ENCODE peak calls at places on chromosomes 7 and 10, in five cellular contexts. One of them, this sample, is unnamed.

GRCh38 chr10:35565602-35566061 is 39.5 kb upstream of the GJD4 start:
- DNase-seq in SK-N-SH: no peak
- DNase-seq in H1: no peak
- DNase-seq in GM12878: no peak
- DNase-seq in HCT116: no peak
- DNase-seq in this sample: no peak

GRCh38 chr10:11035318-11035920 is 17.7 kb downstream of the CELF2 start:
- DNase-seq in SK-N-SH: no peak
- DNase-seq in H1: no peak
- DNase-seq in GM12878: no peak
- DNase-seq in HCT116: no peak
- DNase-seq in this sample: peak; percentile 38

GRCh38 chr7:27697861-27698430 is 35.3 kb upstream of the HIBADH start:
- DNase-seq in SK-N-SH: no peak
- DNase-seq in GM12878: peak; percentile 53
- DNase-seq in H1: no peak
- DNase-seq in HCT116: peak; percentile 8
- DNase-seq in this sample: no peak

GRCh38 chr7:68509054-68509453 is 1089.2 kb upstream of the AUTS2 start:
- DNase-seq in H1: no peak
- DNase-seq in SK-N-SH: no peak
- DNase-seq in GM12878: no peak
- DNase-seq in HCT116: no peak
- DNase-seq in this sample: no peak

GRCh38 chr7:104106106-104106505 is 101.7 kb downstream of the ORC5 start:
- DNase-seq in SK-N-SH: no peak
- DNase-seq in H1: no peak
- DNase-seq in GM12878: no peak
- DNase-seq in HCT116: no peak
- DNase-seq in this sample: no peak

GRCh38 chr7:105614341-105614840 is 33.1 kb upstream of the EFCAB10 start:
- DNase-seq in GM12878: no peak
- DNase-seq in SK-N-SH: no peak
- DNase-seq in H1: no peak
- DNase-seq in HCT116: no peak
- DNase-seq in this sample: no peak

GRCh38 chr10:86953747-86954680 is 3.4 kb downstream of the MMRN2 start:
- DNase-seq in HCT116: no peak
- DNase-seq in GM12878: no peak
- DNase-seq in H1: peak; percentile 80
- DNase-seq in SK-N-SH: no peak
- DNase-seq in this sample: peak; percentile 96

GRCh38 chr10:111756541-111757061 is 427.0 kb downstream of the GPAM start:
- DNase-seq in SK-N-SH: peak; percentile 18
- DNase-seq in H1: peak; percentile 60
- DNase-seq in HCT116: peak; percentile 79
- DNase-seq in GM12878: no peak
- DNase-seq in this sample: peak; percentile 42

GRCh38 chr10:3077940-3078630 is 10.7 kb downstream of the PFKP start:
- DNase-seq in H1: no peak
- DNase-seq in SK-N-SH: no peak
- DNase-seq in GM12878: no peak
- DNase-seq in HCT116: no peak
- DNase-seq in this sample: no peak

GRCh38 chr7:1176891-1177373 is 16.9 kb upstream of the ZFAND2A start:
- DNase-seq in H1: peak; percentile 97
- DNase-seq in HCT116: peak; percentile 72
- DNase-seq in GM12878: peak; percentile 15
- DNase-seq in SK-N-SH: peak; percentile 83
- DNase-seq in this sample: peak; percentile 68

GRCh38 chr7:44056681-44057080 is 8.7 kb downstream of the PGAM2 start:
- DNase-seq in H1: no peak
- DNase-seq in SK-N-SH: no peak
- DNase-seq in GM12878: no peak
- DNase-seq in HCT116: no peak
- DNase-seq in this sample: no peak

GRCh38 chr7:27442446-27442845 is 199.8 kb downstream of the EVX1 start:
- DNase-seq in H1: no peak
- DNase-seq in HCT116: peak; percentile 15
- DNase-seq in GM12878: no peak
- DNase-seq in SK-N-SH: no peak
- DNase-seq in this sample: no peak

GRCh38 chr7:125775319-125775718 is 845.7 kb upstream of the POT1 start:
- DNase-seq in HCT116: no peak
- DNase-seq in GM12878: no peak
- DNase-seq in SK-N-SH: peak; percentile 23
- DNase-seq in H1: no peak
- DNase-seq in this sample: no peak

GRCh38 chr10:34981834-34982233 is 108.3 kb downstream of the CUL2 start:
- DNase-seq in SK-N-SH: no peak
- DNase-seq in GM12878: no peak
- DNase-seq in HCT116: no peak
- DNase-seq in H1: no peak
- DNase-seq in this sample: no peak

GRCh38 chr10:117944676-117945447 is 101.9 kb downstream of the RAB11FIP2 start:
- DNase-seq in HCT116: no peak
- DNase-seq in GM12878: no peak
- DNase-seq in H1: no peak
- DNase-seq in SK-N-SH: no peak
- DNase-seq in this sample: no peak

GRCh38 chr7:36153571-36154097 is 580 bp downstream of the EEPD1 start:
- DNase-seq in H1: peak; percentile 53
- DNase-seq in SK-N-SH: no peak
- DNase-seq in HCT116: no peak
- DNase-seq in GM12878: no peak
- DNase-seq in this sample: no peak

GRCh38 chr7:142714375-142714774 is 34.9 kb upstream of the PRSS1 start:
- DNase-seq in SK-N-SH: no peak
- DNase-seq in GM12878: no peak
- DNase-seq in HCT116: no peak
- DNase-seq in H1: no peak
- DNase-seq in this sample: no peak

GRCh38 chr7:120979765-120980499 is 8.6 kb upstream of the CPED1 start:
- DNase-seq in HCT116: no peak
- DNase-seq in H1: no peak
- DNase-seq in GM12878: no peak
- DNase-seq in SK-N-SH: no peak
- DNase-seq in this sample: no peak

GRCh38 chr10:98340261-98340675 is 72.3 kb upstream of the LOXL4 start:
- DNase-seq in H1: no peak
- DNase-seq in HCT116: no peak
- DNase-seq in GM12878: peak; percentile 46
- DNase-seq in SK-N-SH: no peak
- DNase-seq in this sample: no peak

GRCh38 chr10:73206385-73206784 is 38.5 kb downstream of the FAM149B1 start:
- DNase-seq in GM12878: no peak
- DNase-seq in HCT116: no peak
- DNase-seq in H1: no peak
- DNase-seq in SK-N-SH: no peak
- DNase-seq in this sample: peak; percentile 13

GRCh38 chr7:127844707-127845331 is 186.4 kb downstream of the LRRC4 start:
- DNase-seq in GM12878: no peak
- DNase-seq in SK-N-SH: no peak
- DNase-seq in HCT116: no peak
- DNase-seq in H1: no peak
- DNase-seq in this sample: no peak

GRCh38 chr10:122849900-122850605 is 4.4 kb upstream of the CUZD1 start:
- DNase-seq in H1: no peak
- DNase-seq in HCT116: no peak
- DNase-seq in GM12878: no peak
- DNase-seq in SK-N-SH: no peak
- DNase-seq in this sample: no peak

GRCh38 chr10:129192344-129193128 is 274.5 kb upstream of the MGMT start:
- DNase-seq in SK-N-SH: no peak
- DNase-seq in GM12878: no peak
- DNase-seq in H1: no peak
- DNase-seq in HCT116: no peak
- DNase-seq in this sample: no peak

GRCh38 chr10:131200856-131201470 is 110.6 kb downstream of the TCERG1L start:
- DNase-seq in GM12878: no peak
- DNase-seq in HCT116: no peak
- DNase-seq in SK-N-SH: no peak
- DNase-seq in H1: no peak
- DNase-seq in this sample: no peak

GRCh38 chr10:62681211-62681940 is 123.1 kb upstream of the ADO start:
- DNase-seq in H1: peak; percentile 49
- DNase-seq in SK-N-SH: no peak
- DNase-seq in GM12878: peak; percentile 90
- DNase-seq in HCT116: no peak
- DNase-seq in this sample: peak; percentile 22

GRCh38 chr7:77458786-77459185 is 42.6 kb upstream of the GSAP start:
- DNase-seq in HCT116: no peak
- DNase-seq in SK-N-SH: no peak
- DNase-seq in H1: no peak
- DNase-seq in GM12878: no peak
- DNase-seq in this sample: no peak

GRCh38 chr10:22435650-22436049 is 90.4 kb downstream of the SPAG6 start:
- DNase-seq in GM12878: no peak
- DNase-seq in H1: no peak
- DNase-seq in SK-N-SH: no peak
- DNase-seq in HCT116: no peak
- DNase-seq in this sample: no peak

GRCh38 chr7:69684955-69685631 is 86.8 kb downstream of the AUTS2 start:
- DNase-seq in HCT116: no peak
- DNase-seq in SK-N-SH: no peak
- DNase-seq in GM12878: no peak
- DNase-seq in H1: no peak
- DNase-seq in this sample: no peak

GRCh38 chr10:76388321-76388720 is 956.9 kb downstream of the LRMDA start:
- DNase-seq in SK-N-SH: no peak
- DNase-seq in H1: no peak
- DNase-seq in HCT116: no peak
- DNase-seq in GM12878: no peak
- DNase-seq in this sample: no peak

GRCh38 chr7:50146692-50147091 is 53.6 kb upstream of the ZPBP start:
- DNase-seq in HCT116: no peak
- DNase-seq in H1: no peak
- DNase-seq in SK-N-SH: no peak
- DNase-seq in GM12878: no peak
- DNase-seq in this sample: no peak

GRCh38 chr7:842436-843031 is 10.3 kb downstream of the SUN1 start:
- DNase-seq in H1: no peak
- DNase-seq in HCT116: no peak
- DNase-seq in GM12878: no peak
- DNase-seq in SK-N-SH: peak; percentile 82
- DNase-seq in this sample: no peak

GRCh38 chr7:26343320-26343832 is 51.7 kb downstream of the SNX10 start:
- DNase-seq in HCT116: no peak
- DNase-seq in SK-N-SH: no peak
- DNase-seq in GM12878: no peak
- DNase-seq in H1: no peak
- DNase-seq in this sample: no peak

GRCh38 chr7:73948287-73948686 is 79.7 kb upstream of the ELN start:
- DNase-seq in GM12878: no peak
- DNase-seq in HCT116: no peak
- DNase-seq in SK-N-SH: no peak
- DNase-seq in H1: no peak
- DNase-seq in this sample: no peak

GRCh38 chr7:54581511-54581910 is 39.3 kb downstream of the VSTM2A start:
- DNase-seq in SK-N-SH: no peak
- DNase-seq in H1: no peak
- DNase-seq in GM12878: no peak
- DNase-seq in HCT116: no peak
- DNase-seq in this sample: no peak

GRCh38 chr7:28036748-28037147 is 143.8 kb downstream of the JAZF1 start:
- DNase-seq in H1: no peak
- DNase-seq in SK-N-SH: no peak
- DNase-seq in HCT116: no peak
- DNase-seq in GM12878: no peak
- DNase-seq in this sample: no peak

GRCh38 chr10:35005868-35006267 is 84.3 kb downstream of the CUL2 start:
- DNase-seq in HCT116: no peak
- DNase-seq in SK-N-SH: no peak
- DNase-seq in H1: no peak
- DNase-seq in GM12878: no peak
- DNase-seq in this sample: no peak

GRCh38 chr7:141071855-141072547 is 1.9 kb upstream of the TMEM178B start:
- DNase-seq in GM12878: no peak
- DNase-seq in HCT116: no peak
- DNase-seq in H1: peak; percentile 74
- DNase-seq in SK-N-SH: peak; percentile 67
- DNase-seq in this sample: no peak

DNA sequence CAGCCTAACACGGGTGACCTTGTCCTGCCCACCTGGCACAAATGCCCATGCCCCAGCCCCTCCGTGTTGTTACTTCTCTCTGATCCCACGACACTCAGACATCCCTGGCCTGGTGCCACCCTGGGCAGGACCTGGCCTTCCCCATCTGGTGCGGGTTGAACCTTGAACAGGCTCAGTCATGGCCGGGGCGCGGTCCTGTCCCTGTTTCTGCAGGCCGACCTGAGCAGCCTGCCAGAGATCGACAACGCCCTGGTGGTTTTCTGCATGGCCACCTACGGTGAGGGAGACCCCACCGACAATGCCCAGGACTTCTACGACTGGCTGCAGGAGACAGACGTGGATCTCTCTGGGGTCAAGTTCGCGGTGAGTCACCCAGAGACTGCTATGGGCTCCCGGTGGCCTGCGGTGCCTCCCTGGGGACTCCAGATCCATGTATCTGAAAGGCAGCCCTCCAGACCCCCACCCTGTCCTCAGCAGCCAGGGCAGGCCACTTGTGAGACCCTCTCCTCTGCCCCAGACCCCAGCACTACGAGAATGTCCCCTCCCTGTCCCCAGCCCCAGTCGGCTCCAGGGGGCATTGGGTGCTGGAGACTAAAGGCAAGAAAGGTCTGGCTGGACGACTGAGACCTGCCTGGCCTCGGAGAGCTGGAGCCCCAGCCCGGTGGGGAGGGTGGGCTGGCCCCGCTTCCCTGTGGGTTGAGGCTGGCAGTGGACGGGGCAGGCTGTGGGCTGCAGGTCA is 14.1 kb downstream of the TMEM120A start:
- DNase-seq in HCT116: no peak
- DNase-seq in SK-N-SH: peak; percentile 45
- DNase-seq in H1: no peak
- DNase-seq in GM12878: no peak
- DNase-seq in this sample: no peak
- TF ChIP-seq YY1 in HCT116: no peak
- TF ChIP-seq YY1 in SK-N-SH: no peak
- TF ChIP-seq YY1 in H1: no peak
- TF ChIP-seq YY1 in GM12878: no peak
- TF ChIP-seq YY1 in this sample: no peak

GRCh38 chr10:48696535-48696873 is 11.8 kb downstream of the WDFY4 start:
- DNase-seq in H1: no peak
- DNase-seq in HCT116: no peak
- DNase-seq in GM12878: no peak
- DNase-seq in SK-N-SH: no peak
- DNase-seq in this sample: no peak
- H3K4me1 ChIP-seq in H1: no peaks in the 10 kb centered on the region
- H3K4me1 ChIP-seq in HCT116: no peaks in the 10 kb centered on the region
- H3K4me1 ChIP-seq in GM12878: peaks cover 33% of the 10 kb centered on the region
- H3K4me1 ChIP-seq in SK-N-SH: no peaks in the 10 kb centered on the region
- H3K4me1 ChIP-seq in this sample: peaks cover 3% of the 10 kb centered on the region

GRCh38 chr10:132654708-132655661 is 117.4 kb downstream of the INPP5A start:
- DNase-seq in SK-N-SH: peak; percentile 95
- DNase-seq in HCT116: peak; percentile 7
- DNase-seq in GM12878: no peak
- DNase-seq in H1: peak; percentile 92
- DNase-seq in this sample: peak; percentile 30
- TF ChIP-seq YY1 in SK-N-SH: no peak
- TF ChIP-seq YY1 in HCT116: no peak
- TF ChIP-seq YY1 in GM12878: no peak
- TF ChIP-seq YY1 in H1: no peak
- TF ChIP-seq YY1 in this sample: no peak

GRCh38 chr7:101857358-101857794 is 40.0 kb downstream of the CUX1 start:
- DNase-seq in GM12878: peak; percentile 40
- DNase-seq in H1: no peak
- DNase-seq in HCT116: no peak
- DNase-seq in SK-N-SH: peak; percentile 65
- DNase-seq in this sample: no peak
- H3K4me1 ChIP-seq in GM12878: peaks cover 47% of the 10 kb centered on the region
- H3K4me1 ChIP-seq in H1: peaks cover 31% of the 10 kb centered on the region
- H3K4me1 ChIP-seq in HCT116: peaks cover 57% of the 10 kb centered on the region
- H3K4me1 ChIP-seq in SK-N-SH: peaks cover 19% of the 10 kb centered on the region
- H3K4me1 ChIP-seq in this sample: peaks cover 7% of the 10 kb centered on the region

This sample was measured in NT2/D1.